ENCODE peak calls at places on chromosomes 12 and 14, in four cellular contexts. H is A549, O is PC-9, Z is ascending aorta. Y is an unnamed sample. For H3K4me1, the result is how much of the 10 kb centered on the place peaks cover.

GRCh38 chr14:49593016-49593415 is 5.7 kb upstream of the LRR1 start:
- DNase-seq in H (no peak), O (no peak), Z (no peak), Y (no peak)

GRCh38 chr12:128693115-128693514 is 130.6 kb downstream of the SLC15A4 start:
- DNase-seq in Z (no peak), H (no peak), O (no peak), Y (no peak)

GRCh38 chr12:108664338-108665258 is 30.9 kb upstream of the SELPLG start:
- DNase-seq in O (peak), Z (peak), H (peak), Y (peak)

GRCh38 chr12:132243596-132244289 is 85.6 kb downstream of the GALNT9 start:
- DNase-seq in Z (no peak), O (no peak), H (no peak), Y (no peak)

GRCh38 chr14:102501751-102502315 is 7.7 kb downstream of the ANKRD9 start:
- DNase-seq in H (no peak), Z (no peak), O (no peak), Y (no peak)

GRCh38 chr14:77848031-77848430 is 48.1 kb downstream of the ADCK1 start:
- DNase-seq in H (no peak), Z (no peak), O (no peak), Y (no peak)

GRCh38 chr14:73780896-73781295 is 66.7 kb upstream of the PNMA1 start:
- DNase-seq in O (no peak), Z (no peak), H (no peak), Y (no peak)

GRCh38 chr14:91281346-91281745 is 36.8 kb upstream of the GPR68 start:
- DNase-seq in H (no peak), Z (no peak), O (peak), Y (no peak)

DNA sequence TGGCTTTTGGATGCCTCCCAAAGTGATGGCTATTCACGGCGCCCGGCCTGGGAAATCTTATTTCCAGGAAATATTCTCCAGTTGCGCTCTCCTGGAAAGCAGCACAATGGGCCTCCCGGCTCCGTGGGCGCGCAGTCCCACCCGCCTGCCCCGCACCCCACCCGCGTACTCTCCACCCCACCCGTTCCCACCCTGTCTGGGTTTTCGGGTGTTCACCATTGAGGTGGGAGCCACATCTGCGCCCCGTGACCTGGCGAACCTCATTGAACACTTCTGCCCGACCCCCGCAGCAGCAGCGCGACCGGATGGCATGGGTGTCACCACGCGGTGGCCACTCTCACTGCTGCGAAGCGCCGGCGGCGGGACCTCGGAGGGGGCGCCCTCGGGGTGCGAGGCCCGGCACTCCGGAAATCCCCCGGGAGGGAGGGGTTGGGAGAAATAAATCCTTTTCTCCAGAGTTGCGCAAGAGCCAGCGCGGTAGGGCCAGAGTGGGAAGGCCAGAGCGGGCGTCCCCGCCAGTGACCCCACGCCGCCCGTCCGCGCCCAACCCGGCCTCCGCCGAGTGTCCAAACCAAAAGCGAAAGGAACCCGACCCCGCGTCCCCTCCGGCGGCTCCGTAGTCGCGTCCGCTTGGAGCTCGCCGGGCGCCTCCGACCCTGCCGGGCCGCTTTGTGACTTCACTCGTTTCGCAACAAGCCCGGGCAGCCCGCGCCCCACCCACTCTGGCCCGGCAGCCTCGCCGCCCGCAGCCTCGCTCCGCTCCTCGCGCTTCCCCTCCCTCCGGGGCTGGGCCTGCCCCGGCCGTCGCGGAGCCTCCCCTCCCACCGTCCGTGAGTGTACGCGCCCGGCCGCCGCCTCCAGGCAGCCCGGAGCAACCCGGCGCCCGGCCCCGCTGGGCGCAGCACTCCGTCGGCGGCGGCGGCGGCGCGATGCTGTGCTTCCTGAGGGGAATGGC is at the start of gene DRAM1:
- DNase-seq in H (peak), Z (peak), O (peak), Y (peak)
- TF ChIP-seq CTCF in H (peak), Z (peak), O (no peak), Y (peak)

GRCh38 chr14:104181761-104182530 is 43.6 kb downstream of the KIF26A start:
- DNase-seq in O (peak), H (no peak), Z (no peak), Y (no peak)
- H3K4me1 ChIP-seq in O (under half), H (under half), Z (under half), Y (under half)

DNA sequence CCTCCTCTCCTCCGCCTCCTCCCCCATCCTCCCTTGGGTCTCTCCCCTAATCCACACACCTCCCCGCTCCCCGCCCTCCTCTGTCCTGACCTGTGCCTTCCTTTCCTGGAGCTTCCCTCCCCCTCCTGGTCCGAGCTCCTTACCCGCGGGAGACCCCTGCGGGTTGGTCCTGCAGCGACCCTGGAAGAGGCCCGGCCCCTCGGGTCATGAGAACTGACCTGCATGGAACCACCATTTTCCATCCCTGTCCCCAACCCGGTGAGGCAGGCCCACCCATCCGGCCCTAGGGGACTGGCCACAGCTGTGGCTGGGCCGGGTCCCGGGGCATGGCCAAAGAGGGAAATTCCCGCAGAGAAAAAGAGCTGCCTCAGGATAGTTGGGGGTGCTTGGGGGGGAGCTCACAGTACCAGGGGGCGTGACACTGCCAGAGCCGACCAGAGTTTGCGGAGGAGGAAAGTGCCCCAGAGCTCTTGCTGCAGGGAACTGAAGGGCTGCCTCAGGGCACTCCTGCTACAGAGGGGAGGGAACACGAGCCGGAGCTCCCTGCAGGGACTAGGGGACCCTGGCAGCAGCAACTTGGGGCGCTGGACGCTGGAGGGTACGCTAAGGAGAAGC is 613 bp downstream of the ARHGEF40 start:
- DNase-seq in Z (no peak), O (no peak), H (peak), Y (peak)
- H3K27ac ChIP-seq in Z (peak), O (no peak), H (peak), Y (peak)

GRCh38 chr14:28609228-28609828 is 157.3 kb upstream of the FOXG1 start:
- DNase-seq in O (peak), H (peak), Z (no peak), Y (peak)
- TF ChIP-seq CTCF in O (peak), H (peak), Z (peak), Y (peak)

GRCh38 chr14:59360923-59361794 is 104.0 kb downstream of the GPR135 start:
- DNase-seq in H (peak), Z (no peak), O (peak), Y (peak)
- H3K4me1 ChIP-seq in H (half or more), Z (under half), O (half or more), Y (under half)

GRCh38 chr14:64364907-64365306 is 23.2 kb upstream of the MTHFD1 start:
- DNase-seq in H (no peak), Z (no peak), O (no peak), Y (no peak)

DNA sequence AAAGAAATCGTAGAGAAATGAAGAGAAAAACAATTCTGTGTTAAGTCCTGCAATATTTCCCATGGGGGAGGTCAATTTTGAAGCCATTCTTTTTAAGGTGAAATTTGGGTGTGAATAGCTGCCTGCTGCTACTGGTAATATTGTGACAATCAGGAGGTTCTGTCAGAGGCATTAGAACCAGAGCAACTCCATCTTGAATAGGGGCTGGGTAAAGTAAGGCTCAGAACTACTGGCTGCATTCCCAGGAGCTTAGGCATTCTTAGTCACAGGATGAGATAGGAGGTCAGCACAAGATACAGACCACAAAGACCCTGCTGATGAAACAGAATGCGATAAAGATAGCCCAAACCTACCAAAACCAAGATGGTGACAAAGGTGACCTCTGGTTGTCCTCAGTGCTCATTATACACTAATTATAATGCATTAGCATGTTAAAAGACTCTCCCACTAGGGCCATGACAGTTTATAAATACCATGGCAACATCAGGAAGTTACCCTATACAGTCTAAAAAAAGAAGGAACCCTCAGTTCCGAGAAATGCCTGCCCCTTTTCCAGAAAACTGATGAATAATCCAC is 24.8 kb upstream of the MTHFD1 start:
- DNase-seq in O (no peak), H (no peak), Z (no peak), Y (no peak)
- H3K27ac ChIP-seq in O (no peak), H (no peak), Z (no peak), Y (no peak)

GRCh38 chr12:64385468-64385867 is 5.1 kb downstream of the C12orf56 start:
- DNase-seq in Z (no peak), H (no peak), O (peak), Y (no peak)
- TF ChIP-seq CTCF in Z (no peak), H (no peak), O (no peak), Y (no peak)

DNA sequence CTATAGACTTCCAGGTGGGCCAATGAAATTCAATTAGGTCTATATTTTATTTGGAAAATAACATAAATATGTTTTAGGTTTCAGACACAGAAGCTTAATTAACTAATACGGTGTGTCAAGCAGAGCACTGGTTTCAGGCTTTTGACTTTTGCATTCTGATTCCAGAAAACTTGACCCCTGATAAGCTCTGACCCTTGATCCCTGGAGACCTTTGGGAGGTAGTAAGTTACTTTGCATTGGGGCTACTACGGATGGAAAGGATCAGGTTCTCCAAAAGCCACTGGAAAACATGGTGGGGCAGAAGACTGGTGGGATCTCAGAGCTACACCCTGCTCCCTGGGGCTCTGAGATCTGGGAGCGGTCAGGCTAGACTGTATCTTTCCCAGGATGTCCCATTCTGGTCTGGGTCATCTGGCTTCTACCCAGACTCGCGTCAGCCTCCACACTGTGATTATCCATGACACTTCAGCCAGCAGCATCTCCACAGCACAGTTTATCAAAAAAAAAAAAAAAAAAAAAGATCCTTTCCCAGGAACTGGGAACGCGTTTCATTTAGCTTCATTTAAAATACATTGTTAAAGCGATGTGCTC is 17.9 kb upstream of the EMP1 start:
- DNase-seq in O (no peak), H (no peak), Z (no peak), Y (no peak)
- H3K4me1 ChIP-seq in O (half or more), H (under half), Z (under half), Y (under half)

GRCh38 chr12:106345739-106346138 is 11.8 kb upstream of the POLR3B start:
- DNase-seq in H (peak), Z (no peak), O (peak), Y (peak)

GRCh38 chr12:106342397-106343212 is 14.9 kb upstream of the POLR3B start:
- DNase-seq in Z (no peak), H (peak), O (peak), Y (peak)

GRCh38 chr12:106341086-106341879 is 16.3 kb upstream of the POLR3B start:
- DNase-seq in Z (no peak), O (no peak), H (no peak), Y (no peak)

GRCh38 chr12:106348411-106348810 is 9.1 kb upstream of the POLR3B start:
- DNase-seq in O (no peak), H (no peak), Z (no peak), Y (no peak)

DNA sequence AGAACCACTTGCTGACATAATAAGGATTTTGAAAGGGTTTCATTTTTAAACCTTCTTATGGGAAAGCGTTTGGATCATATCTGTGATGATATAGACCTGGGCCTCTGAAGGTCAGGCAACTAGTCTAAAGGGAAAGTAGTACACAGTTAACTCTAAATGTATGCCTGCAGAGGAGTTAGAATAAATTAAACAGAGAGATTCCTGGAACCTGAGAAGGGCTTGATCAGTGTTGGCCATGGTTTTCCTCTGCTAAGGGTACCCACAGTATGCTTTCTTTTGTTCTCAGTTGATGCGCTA is 14.4 kb upstream of the POLR3B start:
- DNase-seq in Z (no peak), O (no peak), H (no peak), Y (no peak)
- H3K27ac ChIP-seq in Z (peak), O (peak), H (no peak), Y (peak)

GRCh38 chr12:30437044-30437443 is 258.6 kb downstream of the IPO8 start:
- DNase-seq in O (no peak), Z (no peak), H (no peak), Y (no peak)

GRCh38 chr12:30437616-30438015 is 258.1 kb downstream of the IPO8 start:
- DNase-seq in O (no peak), H (no peak), Z (no peak), Y (no peak)

GRCh38 chr12:30438526-30439120 is 257.0 kb downstream of the IPO8 start:
- DNase-seq in O (no peak), Z (no peak), H (no peak), Y (no peak)

DNA sequence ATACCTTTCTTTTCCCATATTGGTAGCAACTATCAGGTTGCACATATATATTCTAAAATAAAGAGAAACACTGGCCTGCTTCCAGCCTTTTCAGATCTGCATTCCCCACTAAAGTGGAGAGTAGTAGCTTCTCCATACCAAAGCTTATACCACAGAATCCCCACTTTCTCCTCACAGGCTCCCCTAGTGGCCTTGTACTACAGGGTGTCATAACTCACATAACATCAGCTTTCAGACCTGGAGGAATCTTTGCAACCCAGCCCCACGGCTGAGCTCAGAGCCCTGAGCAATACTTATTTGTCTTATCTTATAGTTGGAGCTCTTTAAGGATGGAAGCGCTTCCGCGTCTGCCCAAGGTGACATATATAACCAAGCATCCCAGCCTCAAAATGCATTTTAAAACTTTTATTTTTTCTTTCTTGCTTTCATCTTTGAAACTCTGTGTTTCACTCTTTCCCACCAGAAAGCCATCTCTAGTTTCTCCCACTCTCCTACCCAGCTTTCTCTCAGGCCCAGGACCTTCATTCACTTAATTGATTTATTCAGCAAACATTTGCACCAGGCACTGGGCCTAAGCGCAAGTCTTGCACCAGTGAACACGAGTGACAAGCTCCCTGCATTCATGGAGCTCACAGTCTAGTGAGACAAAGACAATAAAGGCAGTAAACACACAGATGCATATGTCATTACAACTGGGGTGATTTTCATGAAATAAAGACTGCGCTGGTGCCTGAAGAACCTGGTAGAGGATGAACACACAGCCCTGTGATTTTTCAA is 254.7 kb downstream of the IPO8 start:
- DNase-seq in O (no peak), Z (no peak), H (peak), Y (no peak)
- TF ChIP-seq CTCF in O (peak), Z (no peak), H (no peak), Y (no peak)

Y was measured in tibial nerve.